ENCODE peak calls at places on chromosome 17, in five cellular contexts. One of them, this sample, is unnamed.

GRCh38 chr17:56870163-56870651 is 36.3 kb downstream of the DGKE start:
- DNase-seq in PC-9: no peak
- DNase-seq in left ventricle myocardium inferior: no peak
- DNase-seq in cardiac fibroblast: no peak
- DNase-seq in fibroblast of lung: no peak
- DNase-seq in this sample: no peak

GRCh38 chr17:76008630-76009425 is 8.2 kb downstream of the CDK3 start:
- DNase-seq in PC-9: no peak
- DNase-seq in left ventricle myocardium inferior: no peak
- DNase-seq in cardiac fibroblast: no peak
- DNase-seq in fibroblast of lung: no peak
- DNase-seq in this sample: no peak

GRCh38 chr17:36493956-36494355 is 7.5 kb downstream of the ZNHIT3 start:
- DNase-seq in PC-9: no peak
- DNase-seq in left ventricle myocardium inferior: no peak
- DNase-seq in cardiac fibroblast: no peak
- DNase-seq in fibroblast of lung: peak
- DNase-seq in this sample: no peak

GRCh38 chr17:2215616-2216364 is 87.8 kb downstream of the SMG6 start:
- DNase-seq in PC-9: no peak
- DNase-seq in left ventricle myocardium inferior: peak
- DNase-seq in cardiac fibroblast: peak
- DNase-seq in fibroblast of lung: peak
- DNase-seq in this sample: no peak

GRCh38 chr17:57288034-57288752 is 31.9 kb downstream of the MSI2 start:
- DNase-seq in PC-9: no peak
- DNase-seq in left ventricle myocardium inferior: peak
- DNase-seq in cardiac fibroblast: peak
- DNase-seq in fibroblast of lung: peak
- DNase-seq in this sample: no peak

GRCh38 chr17:75473246-75473645 is 16.8 kb downstream of the TMEM94 start:
- DNase-seq in PC-9: no peak
- DNase-seq in left ventricle myocardium inferior: peak
- DNase-seq in cardiac fibroblast: no peak
- DNase-seq in fibroblast of lung: no peak
- DNase-seq in this sample: no peak

GRCh38 chr17:16158721-16159120 is 56.6 kb downstream of the NCOR1 start:
- DNase-seq in PC-9: no peak
- DNase-seq in left ventricle myocardium inferior: no peak
- DNase-seq in cardiac fibroblast: no peak
- DNase-seq in fibroblast of lung: peak
- DNase-seq in this sample: no peak

GRCh38 chr17:17636456-17636855 is 44.8 kb upstream of the RAI1 start:
- DNase-seq in PC-9: no peak
- DNase-seq in left ventricle myocardium inferior: no peak
- DNase-seq in cardiac fibroblast: no peak
- DNase-seq in fibroblast of lung: peak
- DNase-seq in this sample: no peak

GRCh38 chr17:8438441-8438840 is 2.8 kb downstream of the NDEL1 start:
- DNase-seq in PC-9: no peak
- DNase-seq in left ventricle myocardium inferior: no peak
- DNase-seq in cardiac fibroblast: no peak
- DNase-seq in fibroblast of lung: no peak
- DNase-seq in this sample: no peak

GRCh38 chr17:18328643-18329204 is 13.6 kb downstream of the SMCR8 start:
- DNase-seq in PC-9: no peak
- DNase-seq in left ventricle myocardium inferior: no peak
- DNase-seq in cardiac fibroblast: no peak
- DNase-seq in fibroblast of lung: no peak
- DNase-seq in this sample: no peak

GRCh38 chr17:2416010-2416734 is 15.3 kb upstream of the MNT start:
- DNase-seq in PC-9: peak
- DNase-seq in left ventricle myocardium inferior: peak
- DNase-seq in cardiac fibroblast: peak
- DNase-seq in fibroblast of lung: peak
- DNase-seq in this sample: no peak

GRCh38 chr17:2210726-2211125 is 92.9 kb downstream of the SMG6 start:
- DNase-seq in PC-9: no peak
- DNase-seq in left ventricle myocardium inferior: no peak
- DNase-seq in cardiac fibroblast: no peak
- DNase-seq in fibroblast of lung: no peak
- DNase-seq in this sample: no peak

GRCh38 chr17:82105417-82105881 is 7.4 kb upstream of the FASN start:
- DNase-seq in PC-9: no peak
- DNase-seq in left ventricle myocardium inferior: no peak
- DNase-seq in cardiac fibroblast: no peak
- DNase-seq in fibroblast of lung: no peak
- DNase-seq in this sample: no peak

GRCh38 chr17:77898521-77899434 is 59.7 kb upstream of the TNRC6C start:
- DNase-seq in PC-9: no peak
- DNase-seq in left ventricle myocardium inferior: no peak
- DNase-seq in cardiac fibroblast: no peak
- DNase-seq in fibroblast of lung: no peak
- DNase-seq in this sample: no peak

GRCh38 chr17:27322690-27323508 is 29.0 kb downstream of the WSB1 start:
- DNase-seq in PC-9: no peak
- DNase-seq in left ventricle myocardium inferior: no peak
- DNase-seq in cardiac fibroblast: no peak
- DNase-seq in fibroblast of lung: no peak
- DNase-seq in this sample: no peak

GRCh38 chr17:19341641-19342610 is 20.6 kb downstream of the B9D1 start:
- DNase-seq in PC-9: no peak
- DNase-seq in left ventricle myocardium inferior: no peak
- DNase-seq in cardiac fibroblast: no peak
- DNase-seq in fibroblast of lung: peak
- DNase-seq in this sample: no peak

GRCh38 chr17:19017804-19018599 is 13.4 kb upstream of the FAM83G start:
- DNase-seq in PC-9: no peak
- DNase-seq in left ventricle myocardium inferior: no peak
- DNase-seq in cardiac fibroblast: no peak
- DNase-seq in fibroblast of lung: no peak
- DNase-seq in this sample: no peak

DNA sequence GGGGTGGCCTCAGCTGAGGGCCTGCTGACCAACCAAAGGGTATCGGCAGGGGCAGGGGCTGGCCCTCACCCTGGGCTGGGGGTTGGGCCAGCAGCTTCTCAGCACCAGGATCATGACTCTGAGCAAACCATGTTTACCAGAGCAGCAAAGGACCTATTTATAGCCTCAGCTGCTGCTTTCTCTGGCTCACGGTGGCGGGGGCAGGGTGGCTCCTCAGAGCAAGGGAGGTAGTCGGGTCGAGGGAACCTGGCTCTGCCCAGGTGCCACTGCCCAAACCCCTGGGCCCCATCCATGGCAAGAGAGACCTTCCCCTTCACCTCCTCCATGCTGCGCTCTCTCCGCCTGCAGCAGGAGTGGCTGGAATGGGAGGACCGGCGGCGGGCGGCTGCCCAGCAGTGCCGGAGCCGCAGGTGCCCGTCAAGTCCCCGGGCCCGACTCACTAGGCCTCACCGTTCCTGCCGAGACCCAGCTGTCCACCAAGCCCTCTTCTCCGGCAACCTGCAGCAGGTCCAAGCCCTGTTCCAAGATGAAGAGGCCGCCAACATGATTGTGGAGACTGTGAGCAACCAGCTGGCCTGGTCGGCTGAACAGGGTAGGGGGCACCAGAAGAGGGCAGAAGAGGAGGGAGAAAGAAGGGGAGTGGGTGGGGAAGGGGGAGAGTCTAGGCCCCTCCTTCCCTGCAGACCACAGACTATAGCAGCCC is at the start of gene ASB16:
- DNase-seq in PC-9: no peak
- DNase-seq in left ventricle myocardium inferior: peak
- DNase-seq in cardiac fibroblast: peak
- DNase-seq in fibroblast of lung: peak
- DNase-seq in this sample: no peak
- H3K4me3 ChIP-seq in PC-9: no peak
- H3K4me3 ChIP-seq in left ventricle myocardium inferior: peak
- H3K4me3 ChIP-seq in cardiac fibroblast: no peak
- H3K4me3 ChIP-seq in fibroblast of lung: no peak
- H3K4me3 ChIP-seq in this sample: no peak

DNA sequence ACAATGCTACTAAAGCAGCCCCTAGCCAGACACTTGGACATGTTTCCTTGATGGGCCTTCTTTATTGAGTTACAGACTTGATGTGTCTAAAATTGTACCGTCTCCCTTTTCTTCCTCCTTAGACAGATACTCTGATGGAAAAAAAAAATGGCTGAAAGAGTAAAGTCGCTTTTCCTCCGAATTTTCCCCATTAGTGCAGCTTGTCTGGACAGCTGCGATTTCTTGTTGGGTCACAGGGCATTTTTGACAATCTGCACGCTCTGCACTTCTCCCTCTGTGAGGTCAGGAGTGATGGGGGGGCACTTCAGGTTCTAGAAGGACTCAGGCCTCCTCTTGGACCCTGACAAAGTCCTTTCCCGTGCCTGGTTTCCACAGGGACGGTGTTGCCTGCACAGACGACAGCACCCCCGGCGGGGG is 968 bp upstream of the PRKAR1A start:
- DNase-seq in PC-9: no peak
- DNase-seq in left ventricle myocardium inferior: no peak
- DNase-seq in cardiac fibroblast: no peak
- DNase-seq in fibroblast of lung: no peak
- DNase-seq in this sample: no peak
- TF ChIP-seq CTCF in PC-9: no peak
- TF ChIP-seq CTCF in left ventricle myocardium inferior: peak
- TF ChIP-seq CTCF in cardiac fibroblast: no peak
- TF ChIP-seq CTCF in fibroblast of lung: no peak
- TF ChIP-seq CTCF in this sample: no peak

GRCh38 chr17:40360091-40360490 is 4.4 kb downstream of the GJD3 start:
- DNase-seq in PC-9: no peak
- DNase-seq in left ventricle myocardium inferior: no peak
- DNase-seq in cardiac fibroblast: no peak
- DNase-seq in fibroblast of lung: no peak
- DNase-seq in this sample: no peak

GRCh38 chr17:40363480-40363838 is 1.1 kb downstream of the GJD3 start:
- DNase-seq in PC-9: no peak
- DNase-seq in left ventricle myocardium inferior: no peak
- DNase-seq in cardiac fibroblast: peak
- DNase-seq in fibroblast of lung: peak
- DNase-seq in this sample: no peak

GRCh38 chr17:40361063-40361924 is 3.2 kb downstream of the GJD3 start:
- DNase-seq in PC-9: no peak
- DNase-seq in left ventricle myocardium inferior: no peak
- DNase-seq in cardiac fibroblast: no peak
- DNase-seq in fibroblast of lung: no peak
- DNase-seq in this sample: no peak

GRCh38 chr17:40362696-40363479 is 1.6 kb downstream of the GJD3 start:
- DNase-seq in PC-9: peak
- DNase-seq in left ventricle myocardium inferior: peak
- DNase-seq in cardiac fibroblast: peak
- DNase-seq in fibroblast of lung: peak
- DNase-seq in this sample: peak

GRCh38 chr17:40361925-40362695 is 2.4 kb downstream of the GJD3 start:
- DNase-seq in PC-9: no peak
- DNase-seq in left ventricle myocardium inferior: no peak
- DNase-seq in cardiac fibroblast: no peak
- DNase-seq in fibroblast of lung: no peak
- DNase-seq in this sample: no peak
- H3K4me3 ChIP-seq in PC-9: peak
- H3K4me3 ChIP-seq in left ventricle myocardium inferior: peak
- H3K4me3 ChIP-seq in cardiac fibroblast: peak
- H3K4me3 ChIP-seq in fibroblast of lung: peak
- H3K4me3 ChIP-seq in this sample: peak

DNA sequence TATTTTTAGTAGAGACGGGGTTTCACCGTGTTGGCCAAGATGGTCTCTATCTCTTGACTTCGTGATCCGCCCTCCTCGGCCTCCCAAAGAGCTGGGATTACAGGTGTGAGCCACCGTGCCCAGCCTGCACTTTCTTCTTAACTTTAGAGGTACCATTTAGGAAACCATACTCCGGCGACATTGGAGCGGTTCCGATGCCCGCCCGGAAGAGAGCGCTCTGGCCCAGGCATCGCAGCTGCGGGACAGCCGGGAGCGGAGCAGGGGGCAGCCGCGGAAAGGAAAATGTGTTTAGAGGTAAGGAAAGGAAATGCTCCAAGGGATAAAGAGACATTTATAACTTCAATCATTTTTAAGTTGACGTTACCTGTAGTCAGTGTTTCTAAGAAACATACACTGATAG is 6.0 kb upstream of the HS3ST3B1 start:
- DNase-seq in PC-9: no peak
- DNase-seq in left ventricle myocardium inferior: no peak
- DNase-seq in cardiac fibroblast: no peak
- DNase-seq in fibroblast of lung: no peak
- DNase-seq in this sample: no peak
- TF ChIP-seq CTCF in PC-9: no peak
- TF ChIP-seq CTCF in left ventricle myocardium inferior: peak
- TF ChIP-seq CTCF in cardiac fibroblast: no peak
- TF ChIP-seq CTCF in fibroblast of lung: no peak
- TF ChIP-seq CTCF in this sample: no peak

This sample was measured in LNCaP clone FGC.